ENCODE peak calls at places on chromosomes 11 and 22, in four cellular contexts. V, X, N and T are unnamed samples. For H3K4me1, the result is how much of the 10 kb centered on the place peaks cover.

GRCh38 chr11:110125632-110126031 is 32.4 kb downstream of the ZC3H12C start:
- DNase-seq in V (no peak), N (no peak), X (peak), T (no peak)

GRCh38 chr22:26393929-26394328 is 35.1 kb upstream of the ASPHD2 start:
- DNase-seq in X (no peak), V (no peak), N (no peak), T (no peak)

GRCh38 chr11:114559425-114560310 is at the start of gene NXPE1:
- DNase-seq in N (no peak), X (no peak), V (no peak), T (no peak)

GRCh38 chr22:38681784-38682335 is at the start of gene TOMM22:
- DNase-seq in X (peak), N (peak), V (peak), T (peak)

GRCh38 chr22:41638748-41639147 is 17.7 kb downstream of the XRCC6 start:
- DNase-seq in V (no peak), N (no peak), X (no peak), T (no peak)

GRCh38 chr22:22855617-22856308 is 31.9 kb upstream of the IGLL5 start:
- DNase-seq in X (peak), V (no peak), N (no peak), T (no peak)

GRCh38 chr11:705646-706438 is at the start of gene EPS8L2:
- DNase-seq in V (no peak), X (peak), N (peak), T (peak)

GRCh38 chr11:6476571-6476970 is 2.8 kb upstream of the TRIM3 start:
- DNase-seq in V (no peak), X (no peak), N (no peak), T (no peak)

GRCh38 chr11:84260862-84261261 is 974.7 kb upstream of the CCDC90B start:
- DNase-seq in V (no peak), X (peak), N (no peak), T (no peak)

GRCh38 chr11:34823197-34823596 is 93.0 kb downstream of the APIP start:
- DNase-seq in N (no peak), V (no peak), X (no peak), T (no peak)

GRCh38 chr22:37618072-37618656 is 9.5 kb downstream of the GGA1 start:
- DNase-seq in X (no peak), V (no peak), N (no peak), T (no peak)
- H3K4me3 ChIP-seq in X (no peak), V (no peak), N (no peak), T (no peak)

GRCh38 chr11:116530705-116531104 is 242.1 kb downstream of the BUD13 start:
- DNase-seq in V (no peak), X (no peak), N (no peak), T (no peak)

GRCh38 chr11:116535120-116535519 is 237.7 kb downstream of the BUD13 start:
- DNase-seq in V (no peak), N (no peak), X (no peak), T (no peak)

GRCh38 chr11:116532066-116532465 is 240.7 kb downstream of the BUD13 start:
- DNase-seq in X (no peak), N (no peak), V (no peak), T (no peak)

GRCh38 chr11:116534270-116534975 is 238.4 kb downstream of the BUD13 start:
- DNase-seq in X (no peak), N (no peak), V (peak), T (no peak)

DNA sequence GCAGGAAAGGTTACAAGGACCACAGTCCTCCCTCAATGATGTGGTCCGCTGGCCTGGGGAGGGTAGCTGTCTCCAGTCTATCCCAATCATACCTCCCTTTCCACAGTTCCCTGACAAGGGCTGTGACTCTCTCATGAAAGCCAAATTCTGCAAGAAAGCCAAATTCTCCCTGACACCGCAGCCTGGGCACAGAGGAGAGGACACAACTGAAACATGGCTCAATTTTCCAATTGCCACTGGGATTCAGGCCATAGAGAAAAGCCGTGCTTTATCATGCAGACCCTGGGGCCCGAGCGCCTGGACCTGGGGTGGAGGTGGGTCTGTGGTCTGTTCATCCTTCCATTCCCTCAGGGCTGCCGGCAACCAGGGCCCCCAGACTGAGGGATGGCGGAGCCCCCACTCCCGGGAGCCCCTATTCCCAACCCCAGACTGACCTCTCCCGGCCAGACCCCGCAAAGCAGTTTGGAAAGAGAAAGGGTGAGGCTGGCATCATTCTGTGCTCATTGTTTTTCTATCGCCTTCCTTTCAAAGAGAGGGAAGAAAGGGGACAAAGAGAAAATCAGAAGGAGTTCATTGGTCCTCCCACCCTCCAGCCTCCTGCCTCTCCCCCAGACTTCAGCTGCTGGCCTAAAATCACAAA is 239.5 kb downstream of the BUD13 start:
- DNase-seq in V (no peak), N (no peak), X (no peak), T (no peak)
- H3K27ac ChIP-seq in V (no peak), N (no peak), X (no peak), T (no peak)

GRCh38 chr11:118201966-118202365 is 22.8 kb downstream of the JAML start:
- DNase-seq in X (no peak), N (no peak), V (no peak), T (no peak)
- H3K4me1 ChIP-seq in X (under half), N (under half), V (under half), T (under half)

GRCh38 chr11:18705651-18706281 is 7.2 kb downstream of the TMEM86A start:
- DNase-seq in X (peak), V (peak), N (peak), T (peak)
- H3K4me3 ChIP-seq in X (no peak), V (peak), N (peak), T (peak)

DNA sequence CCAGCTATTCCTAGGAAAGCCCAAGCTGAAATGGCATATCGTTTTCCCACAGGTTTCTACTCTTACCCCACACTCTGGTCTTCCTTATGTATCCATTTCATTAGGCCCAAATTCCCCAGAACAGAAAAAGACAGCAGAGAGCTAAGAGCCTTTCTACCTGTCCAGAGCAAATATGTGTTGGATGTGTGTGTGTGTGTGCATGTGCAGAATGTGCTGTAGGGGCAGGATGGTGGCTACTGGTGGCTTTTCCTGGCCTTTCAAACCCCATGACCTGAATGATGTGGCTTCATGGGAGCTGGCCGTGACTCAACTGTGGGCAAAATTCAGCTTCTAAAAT is 421.3 kb upstream of the CADM1 start:
- DNase-seq in V (no peak), X (no peak), N (no peak), T (no peak)
- H3K27ac ChIP-seq in V (no peak), X (no peak), N (no peak), T (no peak)